ENCODE peak calls at places on chromosome 9, in eight cellular contexts. One of them, this sample, is unnamed.

GRCh38 chr9:81685763-81686613 is 3.4 kb downstream of the TLE1 start:
- DNase-seq in EH: peak; percentile 46
- DNase-seq in T-helper 2 cell: no peak
- DNase-seq in T1000: no peak
- DNase-seq in H9: no peak
- DNase-seq in left kidney: no peak
- DNase-seq in kidney epithelial cell: no peak
- DNase-seq in ACHN: peak; percentile 16
- DNase-seq in this sample: peak; percentile 38

GRCh38 chr9:122506964-122507363 is 3.6 kb upstream of the OR1J2 start:
- DNase-seq in ACHN: no peak
- DNase-seq in EH: no peak
- DNase-seq in H9: no peak
- DNase-seq in kidney epithelial cell: no peak
- DNase-seq in left kidney: no peak
- DNase-seq in T-helper 2 cell: no peak
- DNase-seq in T1000: no peak
- DNase-seq in this sample: no peak

GRCh38 chr9:106859957-106860715 is 2.8 kb upstream of the ZNF462 start:
- DNase-seq in H9: peak; percentile 86
- DNase-seq in T1000: no peak
- DNase-seq in ACHN: peak; percentile 61
- DNase-seq in EH: peak; percentile 11
- DNase-seq in kidney epithelial cell: no peak
- DNase-seq in T-helper 2 cell: no peak
- DNase-seq in left kidney: peak; percentile 92
- DNase-seq in this sample: peak; percentile 56

GRCh38 chr9:79955300-79955699 is 383.5 kb downstream of the TLE4 start:
- DNase-seq in left kidney: no peak
- DNase-seq in H9: no peak
- DNase-seq in EH: peak; percentile 15
- DNase-seq in T1000: no peak
- DNase-seq in ACHN: no peak
- DNase-seq in kidney epithelial cell: no peak
- DNase-seq in T-helper 2 cell: no peak
- DNase-seq in this sample: no peak

GRCh38 chr9:131366745-131367401 is 27.0 kb upstream of the PRRC2B start:
- DNase-seq in ACHN: peak; percentile 40
- DNase-seq in T-helper 2 cell: no peak
- DNase-seq in kidney epithelial cell: no peak
- DNase-seq in T1000: no peak
- DNase-seq in H9: peak; percentile 64
- DNase-seq in left kidney: peak; percentile 87
- DNase-seq in EH: peak; percentile 73
- DNase-seq in this sample: peak; percentile 33

GRCh38 chr9:33159760-33160127 is 7.4 kb downstream of the B4GALT1 start:
- DNase-seq in kidney epithelial cell: no peak
- DNase-seq in left kidney: peak; percentile 44
- DNase-seq in H9: no peak
- DNase-seq in EH: peak; percentile 93
- DNase-seq in ACHN: no peak
- DNase-seq in T1000: peak; percentile 20
- DNase-seq in T-helper 2 cell: peak; percentile 50
- DNase-seq in this sample: peak; percentile 35

GRCh38 chr9:124660341-124660801 is 110.7 kb downstream of the NR6A1 start:
- DNase-seq in H9: peak; percentile 27
- DNase-seq in T-helper 2 cell: no peak
- DNase-seq in ACHN: peak; percentile 62
- DNase-seq in kidney epithelial cell: no peak
- DNase-seq in left kidney: peak; percentile 91
- DNase-seq in T1000: no peak
- DNase-seq in EH: peak; percentile 77
- DNase-seq in this sample: peak; percentile 76

GRCh38 chr9:94644543-94644942 is 5.2 kb upstream of the FBP1 start:
- DNase-seq in H9: no peak
- DNase-seq in T-helper 2 cell: no peak
- DNase-seq in left kidney: no peak
- DNase-seq in ACHN: no peak
- DNase-seq in EH: no peak
- DNase-seq in kidney epithelial cell: no peak
- DNase-seq in T1000: no peak
- DNase-seq in this sample: no peak

GRCh38 chr9:114216081-114216480 is 60.7 kb downstream of the COL27A1 start:
- DNase-seq in T1000: no peak
- DNase-seq in kidney epithelial cell: no peak
- DNase-seq in ACHN: no peak
- DNase-seq in EH: peak; percentile 66
- DNase-seq in H9: no peak
- DNase-seq in T-helper 2 cell: no peak
- DNase-seq in left kidney: peak; percentile 77
- DNase-seq in this sample: no peak

GRCh38 chr9:79984429-79985067 is 412.8 kb downstream of the TLE4 start:
- DNase-seq in ACHN: no peak
- DNase-seq in T-helper 2 cell: no peak
- DNase-seq in EH: no peak
- DNase-seq in kidney epithelial cell: no peak
- DNase-seq in left kidney: no peak
- DNase-seq in T1000: no peak
- DNase-seq in H9: no peak
- DNase-seq in this sample: no peak

GRCh38 chr9:106697799-106698591 is 165.0 kb upstream of the ZNF462 start:
- DNase-seq in left kidney: peak; percentile 52
- DNase-seq in H9: no peak
- DNase-seq in T-helper 2 cell: no peak
- DNase-seq in ACHN: peak; percentile 37
- DNase-seq in T1000: no peak
- DNase-seq in kidney epithelial cell: peak; percentile 18
- DNase-seq in EH: peak; percentile 76
- DNase-seq in this sample: peak; percentile 75

GRCh38 chr9:81497096-81497495 is 192.3 kb downstream of the TLE1 start:
- DNase-seq in EH: peak; percentile 21
- DNase-seq in ACHN: no peak
- DNase-seq in H9: no peak
- DNase-seq in T-helper 2 cell: no peak
- DNase-seq in left kidney: no peak
- DNase-seq in T1000: no peak
- DNase-seq in kidney epithelial cell: no peak
- DNase-seq in this sample: no peak

GRCh38 chr9:110887276-110887675 is 151.0 kb downstream of the LPAR1 start:
- DNase-seq in left kidney: no peak
- DNase-seq in ACHN: no peak
- DNase-seq in H9: no peak
- DNase-seq in kidney epithelial cell: no peak
- DNase-seq in T1000: no peak
- DNase-seq in T-helper 2 cell: no peak
- DNase-seq in EH: no peak
- DNase-seq in this sample: no peak

GRCh38 chr9:102569436-102569835 is 425.7 kb upstream of the CYLC2 start:
- DNase-seq in T1000: no peak
- DNase-seq in kidney epithelial cell: no peak
- DNase-seq in T-helper 2 cell: no peak
- DNase-seq in EH: no peak
- DNase-seq in ACHN: no peak
- DNase-seq in left kidney: no peak
- DNase-seq in H9: peak; percentile 47
- DNase-seq in this sample: no peak

GRCh38 chr9:91847576-91847975 is 102.5 kb downstream of the ROR2 start:
- DNase-seq in T-helper 2 cell: no peak
- DNase-seq in H9: no peak
- DNase-seq in left kidney: peak; percentile 96
- DNase-seq in T1000: no peak
- DNase-seq in ACHN: no peak
- DNase-seq in EH: peak; percentile 21
- DNase-seq in kidney epithelial cell: peak; percentile 56
- DNase-seq in this sample: no peak

GRCh38 chr9:70255521-70255920 is 3.3 kb upstream of the SMC5 start:
- DNase-seq in T1000: no peak
- DNase-seq in H9: no peak
- DNase-seq in kidney epithelial cell: no peak
- DNase-seq in T-helper 2 cell: no peak
- DNase-seq in EH: peak; percentile 53
- DNase-seq in ACHN: no peak
- DNase-seq in left kidney: no peak
- DNase-seq in this sample: no peak

GRCh38 chr9:71270554-71270953 is 149.1 kb upstream of the TRPM3 start:
- DNase-seq in kidney epithelial cell: no peak
- DNase-seq in T-helper 2 cell: no peak
- DNase-seq in T1000: no peak
- DNase-seq in H9: no peak
- DNase-seq in EH: no peak
- DNase-seq in left kidney: no peak
- DNase-seq in ACHN: no peak
- DNase-seq in this sample: no peak

GRCh38 chr9:2338770-2339169 is 282.8 kb upstream of the VLDLR start:
- DNase-seq in kidney epithelial cell: peak; percentile 7
- DNase-seq in T-helper 2 cell: no peak
- DNase-seq in ACHN: no peak
- DNase-seq in H9: no peak
- DNase-seq in left kidney: no peak
- DNase-seq in T1000: no peak
- DNase-seq in EH: peak; percentile 7
- DNase-seq in this sample: no peak

GRCh38 chr9:79089054-79089560 is 482.7 kb upstream of the TLE4 start:
- DNase-seq in left kidney: no peak
- DNase-seq in H9: no peak
- DNase-seq in T1000: no peak
- DNase-seq in ACHN: no peak
- DNase-seq in T-helper 2 cell: no peak
- DNase-seq in EH: peak; percentile 46
- DNase-seq in kidney epithelial cell: no peak
- DNase-seq in this sample: no peak

GRCh38 chr9:614421-614820 is 227.1 kb upstream of the DMRT1 start:
- DNase-seq in H9: no peak
- DNase-seq in EH: no peak
- DNase-seq in T-helper 2 cell: no peak
- DNase-seq in ACHN: peak; percentile 58
- DNase-seq in left kidney: no peak
- DNase-seq in T1000: no peak
- DNase-seq in kidney epithelial cell: peak; percentile 5
- DNase-seq in this sample: no peak

GRCh38 chr9:133044125-133044524 is 13.3 kb downstream of the GTF3C5 start:
- DNase-seq in T1000: no peak
- DNase-seq in EH: no peak
- DNase-seq in H9: no peak
- DNase-seq in ACHN: no peak
- DNase-seq in kidney epithelial cell: no peak
- DNase-seq in left kidney: no peak
- DNase-seq in T-helper 2 cell: no peak
- DNase-seq in this sample: no peak

GRCh38 chr9:87549774-87550173 is 52.1 kb downstream of the DAPK1 start:
- DNase-seq in T-helper 2 cell: no peak
- DNase-seq in ACHN: no peak
- DNase-seq in kidney epithelial cell: no peak
- DNase-seq in EH: no peak
- DNase-seq in left kidney: peak; percentile 39
- DNase-seq in H9: no peak
- DNase-seq in T1000: no peak
- DNase-seq in this sample: no peak

GRCh38 chr9:7045361-7045760 is 287.6 kb downstream of the KDM4C start:
- DNase-seq in EH: peak; percentile 16
- DNase-seq in kidney epithelial cell: no peak
- DNase-seq in left kidney: no peak
- DNase-seq in T-helper 2 cell: no peak
- DNase-seq in T1000: no peak
- DNase-seq in ACHN: no peak
- DNase-seq in H9: no peak
- DNase-seq in this sample: no peak